ENCODE peak calls at places on chromosomes 7 and 10, in nine cellular contexts. H, N, A, C, S, X, W, G and T are unnamed samples.

GRCh38 chr7:135774284-135774683 is 25.7 kb upstream of the FAM180A start:
- DNase-seq in H (no peak), N (peak), A (no peak), C (no peak), S (peak), X (no peak), W (peak), G (peak), T (no peak)

GRCh38 chr10:24318517-24318916 is 109.6 kb downstream of the KIAA1217 start:
- DNase-seq in H (no peak), N (peak), A (no peak), C (no peak), S (no peak), X (no peak), W (peak), G (peak), T (no peak)

GRCh38 chr7:134943785-134944400 is 42.4 kb upstream of the AGBL3 start:
- DNase-seq in H (no peak), N (no peak), A (peak), C (no peak), S (peak), X (peak), W (no peak), G (peak), T (no peak)

GRCh38 chr10:77421576-77421975 is 216.0 kb downstream of the KCNMA1 start:
- DNase-seq in H (no peak), N (no peak), A (no peak), C (no peak), S (no peak), X (no peak), W (no peak), G (no peak), T (no peak)

GRCh38 chr7:142177869-142178268 is 66.4 kb downstream of the MGAM2 start:
- DNase-seq in H (no peak), N (no peak), A (no peak), C (no peak), S (no peak), X (no peak), W (no peak), G (no peak), T (no peak)

GRCh38 chr7:11702938-11703337 is 129.1 kb downstream of the THSD7A start:
- DNase-seq in H (no peak), N (no peak), A (no peak), C (no peak), S (no peak), X (no peak), W (peak), G (no peak), T (peak)

GRCh38 chr10:130729876-130730275 is 581.6 kb downstream of the TCERG1L start:
- DNase-seq in H (no peak), N (no peak), A (no peak), C (no peak), S (no peak), X (no peak), W (no peak), G (no peak), T (no peak)

GRCh38 chr10:27440478-27440877 is 63.6 kb upstream of the RAB18 start:
- DNase-seq in H (no peak), N (peak), A (no peak), C (no peak), S (no peak), X (no peak), W (no peak), G (no peak), T (no peak)

GRCh38 chr10:17599089-17599488 is 18.1 kb downstream of the HACD1 start:
- DNase-seq in H (no peak), N (no peak), A (peak), C (peak), S (peak), X (peak), W (peak), G (peak), T (no peak)

GRCh38 chr10:64080071-64080470 is 558.9 kb downstream of the REEP3 start:
- DNase-seq in H (no peak), N (no peak), A (no peak), C (no peak), S (no peak), X (no peak), W (no peak), G (no peak), T (no peak)

GRCh38 chr10:113303747-113304146 is 249.1 kb upstream of the HABP2 start:
- DNase-seq in H (no peak), N (no peak), A (no peak), C (no peak), S (no peak), X (no peak), W (no peak), G (peak), T (no peak)

GRCh38 chr10:78904196-78904595 is 164.6 kb upstream of the ZMIZ1 start:
- DNase-seq in H (no peak), N (no peak), A (no peak), C (no peak), S (no peak), X (no peak), W (no peak), G (no peak), T (no peak)

GRCh38 chr7:151382079-151382885 is 27.6 kb downstream of the WDR86 start:
- DNase-seq in H (peak), N (no peak), A (no peak), C (no peak), S (no peak), X (no peak), W (no peak), G (no peak), T (peak)

GRCh38 chr10:70122742-70123141 is 9.9 kb downstream of the AIFM2 start:
- DNase-seq in H (no peak), N (no peak), A (no peak), C (no peak), S (no peak), X (no peak), W (no peak), G (peak), T (no peak)

GRCh38 chr7:117737882-117738281 is 135.4 kb downstream of the CTTNBP2 start:
- DNase-seq in H (no peak), N (no peak), A (no peak), C (no peak), S (no peak), X (no peak), W (no peak), G (no peak), T (no peak)

GRCh38 chr10:67925449-67926005 is 41.1 kb downstream of the SIRT1 start:
- DNase-seq in H (no peak), N (no peak), A (no peak), C (no peak), S (no peak), X (no peak), W (no peak), G (peak), T (no peak)

GRCh38 chr7:21566094-21566493 is 23.3 kb downstream of the DNAH11 start:
- DNase-seq in H (no peak), N (no peak), A (no peak), C (no peak), S (no peak), X (no peak), W (peak), G (no peak), T (no peak)

GRCh38 chr7:133582766-133583523 is 330.1 kb downstream of the EXOC4 start:
- DNase-seq in H (no peak), N (no peak), A (no peak), C (no peak), S (no peak), X (no peak), W (no peak), G (peak), T (no peak)

GRCh38 chr7:74490546-74490945 is 36.8 kb downstream of the GTF2IRD1 start:
- DNase-seq in H (no peak), N (no peak), A (no peak), C (no peak), S (no peak), X (no peak), W (no peak), G (no peak), T (no peak)

GRCh38 chr7:76165106-76165972 is 36.4 kb upstream of the SRRM3 start:
- DNase-seq in H (no peak), N (no peak), A (no peak), C (no peak), S (no peak), X (no peak), W (no peak), G (no peak), T (no peak)

GRCh38 chr7:22935269-22935668 is 78.7 kb downstream of the HYCC1 start:
- DNase-seq in H (no peak), N (no peak), A (no peak), C (no peak), S (no peak), X (peak), W (no peak), G (peak), T (no peak)

GRCh38 chr10:99924451-99924850 is 85.3 kb downstream of the DNMBP start:
- DNase-seq in H (no peak), N (no peak), A (no peak), C (no peak), S (no peak), X (no peak), W (no peak), G (no peak), T (no peak)

GRCh38 chr10:99929360-99929759 is 80.4 kb downstream of the DNMBP start:
- DNase-seq in H (no peak), N (no peak), A (no peak), C (no peak), S (no peak), X (no peak), W (peak), G (no peak), T (peak)

GRCh38 chr10:99927719-99928280 is 81.9 kb downstream of the DNMBP start:
- DNase-seq in H (no peak), N (no peak), A (no peak), C (no peak), S (peak), X (peak), W (peak), G (no peak), T (no peak)

GRCh38 chr10:99924856-99925255 is 84.9 kb downstream of the DNMBP start:
- DNase-seq in H (no peak), N (no peak), A (no peak), C (no peak), S (no peak), X (no peak), W (no peak), G (no peak), T (no peak)

GRCh38 chr10:99926925-99927718 is 82.6 kb downstream of the DNMBP start:
- DNase-seq in H (peak), N (peak), A (peak), C (no peak), S (peak), X (no peak), W (peak), G (peak), T (no peak)
- H3K4me3 ChIP-seq in H (peak), N (peak), A (no peak), C (no peak), S (peak), X (no peak), W (no peak), G (no peak), T (peak)

GRCh38 chr7:93249749-93250148 is 17.6 kb downstream of the VPS50 start:
- DNase-seq in H (no peak), N (no peak), A (peak), C (no peak), S (no peak), X (peak), W (no peak), G (peak), T (no peak)
- H3K27ac ChIP-seq in H (no peak), N (no peak), A (no peak), C (no peak), S (no peak), X (no peak), W (no peak), G (no peak), T (no peak)

GRCh38 chr10:47136866-47137265 is 163.1 kb upstream of the GDF10 start:
- DNase-seq in H (no peak), N (no peak), A (no peak), C (no peak), S (no peak), X (no peak), W (no peak), G (peak), T (no peak)
- H3K4me3 ChIP-seq in H (no peak), N (no peak), A (no peak), C (no peak), S (no peak), X (no peak), W (no peak), G (no peak), T (no peak)

DNA sequence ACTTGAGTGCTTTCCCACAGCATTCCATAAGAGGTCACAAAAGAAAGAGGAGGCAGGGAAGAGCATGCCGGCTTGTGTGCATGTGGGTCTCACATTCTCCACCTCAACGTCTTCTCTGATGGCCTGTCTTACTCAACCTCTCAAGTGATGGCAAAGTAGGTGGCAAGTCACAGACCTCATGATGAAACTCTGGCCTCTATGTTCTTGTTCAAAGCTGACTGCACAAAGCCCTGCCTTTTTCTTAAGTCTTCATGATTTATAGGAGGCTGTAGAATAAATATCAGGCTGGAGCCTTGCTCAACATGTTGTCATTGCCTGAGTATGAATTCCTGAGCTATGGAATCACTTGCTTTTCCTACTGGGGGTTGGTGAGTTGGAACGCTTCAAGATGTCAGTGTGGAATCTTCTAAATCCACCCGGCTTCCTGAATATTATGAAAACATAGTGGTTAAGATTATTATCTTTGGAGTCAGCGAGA is 213.6 kb upstream of the INHBA start:
- DNase-seq in H (no peak), N (no peak), A (no peak), C (no peak), S (peak), X (no peak), W (peak), G (peak), T (no peak)
- H3K27ac ChIP-seq in H (no peak), N (no peak), A (no peak), C (no peak), S (peak), X (no peak), W (no peak), G (peak), T (no peak)

GRCh38 chr7:114048386-114049235 is 129.8 kb upstream of the PPP1R3A start:
- DNase-seq in H (no peak), N (no peak), A (no peak), C (no peak), S (peak), X (no peak), W (no peak), G (peak), T (no peak)
- H3K4me3 ChIP-seq in H (peak), N (no peak), A (no peak), C (no peak), S (peak), X (no peak), W (no peak), G (peak), T (no peak)